ENCODE peak calls at places on chromosomes 7 and 10, in four cellular contexts. S is MM.1S; E is activated CD4-positive, alpha-beta T cell treated with anti-CD3 and anti-CD28 coated beads, Interleukin-2, amount 50 U/mL, for 4 hours; A is ELR. J is an unnamed sample.

GRCh38 chr10:9562001-9562505 is 1455.6 kb upstream of the CELF2 start:
- DNase-seq in S (no peak), E (no peak), A (no peak), J (no peak)

GRCh38 chr10:96768136-96768535 is 47.8 kb upstream of the PIK3AP1 start:
- DNase-seq in S (no peak), E (no peak), A (no peak), J (no peak)

GRCh38 chr10:106255111-106255510 is 909.4 kb downstream of the SORCS1 start:
- DNase-seq in S (no peak), E (no peak), A (no peak), J (no peak)

GRCh38 chr7:83105948-83106347 is 56.7 kb downstream of the PCLO start:
- DNase-seq in S (no peak), E (no peak), A (no peak), J (no peak)

GRCh38 chr10:44064987-44065787 is 319.7 kb downstream of the CXCL12 start:
- DNase-seq in S (no peak), E (no peak), A (no peak), J (no peak)

GRCh38 chr7:22726849-22727792 is at the start of gene IL6:
- DNase-seq in S (no peak), E (no peak), A (peak; percentile 99), J (no peak)

GRCh38 chr7:22269057-22269456 is 87.9 kb downstream of the RAPGEF5 start:
- DNase-seq in S (peak; percentile 78), E (no peak), A (no peak), J (no peak)

GRCh38 chr7:106010866-106011265 is 47.8 kb downstream of the CDHR3 start:
- DNase-seq in S (no peak), E (no peak), A (no peak), J (no peak)

GRCh38 chr7:126501617-126502016 is 751.1 kb downstream of the GRM8 start:
- DNase-seq in S (no peak), E (no peak), A (no peak), J (no peak)

GRCh38 chr7:152968003-152968402 is 208.5 kb downstream of the ACTR3B start:
- DNase-seq in S (no peak), E (no peak), A (no peak), J (no peak)

GRCh38 chr7:109751241-109751640 is 1181.6 kb downstream of the DNAJB9 start:
- DNase-seq in S (no peak), E (no peak), A (peak; percentile 76), J (no peak)

GRCh38 chr7:105369944-105370343 is 18.8 kb downstream of the SRPK2 start:
- DNase-seq in S (no peak), E (no peak), A (no peak), J (no peak)

J was measured in stimulated activated naive CD4-positive, alpha-beta T cell treated with Interleukin-2 at 50 U/mL for 16 hours.